ENCODE peak calls at places on chromosome 4, in six cellular contexts. S, J, B, K, W and L are unnamed samples.

GRCh38 chr4:16484711-16485110 is 258.4 kb upstream of the TAPT1 start:
- DNase-seq in J (no peak), W (no peak), B (no peak), S (no peak), K (no peak), L (no peak)

GRCh38 chr4:43411226-43411625 is 518.7 kb downstream of the GRXCR1 start:
- DNase-seq in B (no peak), J (no peak), K (no peak), S (no peak), W (no peak), L (no peak)

GRCh38 chr4:117777721-117778120 is 256.6 kb upstream of the NDST3 start:
- DNase-seq in J (no peak), S (no peak), B (no peak), K (no peak), W (no peak), L (no peak)

GRCh38 chr4:131063878-131064277 is 1967.9 kb downstream of the C4orf33 start:
- DNase-seq in W (no peak), K (no peak), B (no peak), J (no peak), S (no peak), L (no peak)

GRCh38 chr4:84920591-84920990 is 45.9 kb downstream of the WDFY3 start:
- DNase-seq in K (no peak), B (no peak), J (no peak), W (no peak), S (no peak), L (no peak)

GRCh38 chr4:173040200-173040599 is 128.4 kb upstream of the GALNT7 start:
- DNase-seq in S (peak; percentile 34), J (no peak), W (no peak), B (no peak), K (no peak), L (peak; percentile 2)

GRCh38 chr4:91116861-91117260 is 989.7 kb downstream of the CCSER1 start:
- DNase-seq in S (peak; percentile 2), W (no peak), K (no peak), B (no peak), J (no peak), L (peak; percentile 2)

GRCh38 chr4:176001171-176002006 is 64.3 kb upstream of the WDR17 start:
- DNase-seq in J (peak; percentile 6), K (no peak), W (peak; percentile 16), S (no peak), B (peak; percentile 68), L (no peak)

GRCh38 chr4:53532521-53532920 is 58.8 kb downstream of the LNX1 start:
- DNase-seq in J (no peak), W (no peak), K (no peak), S (no peak), B (no peak), L (no peak)

GRCh38 chr4:143693856-143694255 is 6.6 kb downstream of the FREM3 start:
- DNase-seq in S (no peak), K (no peak), J (no peak), B (no peak), W (no peak), L (no peak)

GRCh38 chr4:176270669-176271068 is 1.6 kb upstream of the ASB5 start:
- DNase-seq in K (no peak), J (peak; percentile 31), W (no peak), S (no peak), B (no peak), L (no peak)

GRCh38 chr4:128863314-128864075 is 54.0 kb downstream of the JADE1 start:
- DNase-seq in W (peak; percentile 34), B (peak; percentile 83), J (peak; percentile 30), K (peak; percentile 26), S (peak; percentile 71), L (peak; percentile 37)

GRCh38 chr4:101630319-101630986 is 160.1 kb upstream of the BANK1 start:
- DNase-seq in W (no peak), J (no peak), B (no peak), K (no peak), S (no peak), L (no peak)

GRCh38 chr4:99615210-99615834 is 40.7 kb downstream of the MTTP start:
- DNase-seq in J (no peak), S (no peak), K (no peak), B (peak; percentile 3), W (no peak), L (no peak)

GRCh38 chr4:7658297-7659204 is 223.8 kb upstream of the PSAPL1 start:
- DNase-seq in J (no peak), S (no peak), K (no peak), B (no peak), W (no peak), L (no peak)

GRCh38 chr4:42390622-42391355 is 6.5 kb upstream of the SHISA3 start:
- DNase-seq in S (peak; percentile 30), W (no peak), K (no peak), B (no peak), J (no peak), L (no peak)

GRCh38 chr4:108356209-108356535 is 187.4 kb upstream of the LEF1 start:
- DNase-seq in J (no peak), B (no peak), K (no peak), S (no peak), W (no peak), L (no peak)

GRCh38 chr4:1795304-1796195 is 2.5 kb downstream of the FGFR3 start:
- DNase-seq in W (no peak), B (no peak), K (no peak), S (no peak), J (no peak), L (no peak)

GRCh38 chr4:3248811-3249661 is at the start of gene MSANTD1:
- DNase-seq in B (no peak), J (no peak), W (no peak), K (no peak), S (no peak), L (no peak)